ENCODE peak calls at places on chromosomes 11 and 22, in four cellular contexts. K, Z, E and T are unnamed samples.

GRCh38 chr22:31637375-31637937 is 24.6 kb downstream of the PISD start:
- DNase-seq in K (no peak), Z (no peak), E (no peak), T (no peak)

GRCh38 chr11:71384561-71384960 is 63.6 kb downstream of the DHCR7 start:
- DNase-seq in K (no peak), Z (no peak), E (no peak), T (no peak)

GRCh38 chr22:20567993-20568417 is 60.6 kb downstream of the MED15 start:
- DNase-seq in K (no peak), Z (no peak), E (peak), T (no peak)

GRCh38 chr11:61350803-61351202 is 10.9 kb downstream of the CYB561A3 start:
- DNase-seq in K (no peak), Z (no peak), E (no peak), T (no peak)

GRCh38 chr22:46710842-46711241 is 27.2 kb downstream of the CERK start:
- DNase-seq in K (no peak), Z (no peak), E (no peak), T (no peak)

GRCh38 chr11:30960387-30960992 is 374.3 kb upstream of the MPPED2 start:
- DNase-seq in K (no peak), Z (no peak), E (peak), T (peak)

GRCh38 chr11:40293655-40294342 is 1165.7 kb downstream of the LRRC4C start:
- DNase-seq in K (peak), Z (peak), E (peak), T (peak)

GRCh38 chr11:92154611-92155010 is 70.0 kb upstream of the FAT3 start:
- DNase-seq in K (no peak), Z (no peak), E (no peak), T (no peak)

GRCh38 chr11:706439-706956 is 467 bp downstream of the EPS8L2 start:
- DNase-seq in K (peak), Z (peak), E (peak), T (no peak)

GRCh38 chr22:42294034-42294985 is 23.9 kb upstream of the TCF20 start:
- DNase-seq in K (peak), Z (peak), E (peak), T (peak)

GRCh38 chr11:6129634-6130033 is 22.1 kb downstream of the OR56B4 start:
- DNase-seq in K (no peak), Z (no peak), E (no peak), T (no peak)

GRCh38 chr11:20530942-20531703 is 68.3 kb upstream of the SLC6A5 start:
- DNase-seq in K (no peak), Z (no peak), E (peak), T (no peak)

GRCh38 chr11:69689484-69690319 is 14.1 kb downstream of the FGF19 start:
- DNase-seq in K (no peak), Z (no peak), E (no peak), T (no peak)

GRCh38 chr11:76690736-76691135 is 20.2 kb upstream of the LRRC32 start:
- DNase-seq in K (no peak), Z (no peak), E (peak), T (no peak)

GRCh38 chr11:13885083-13885482 is 77.4 kb upstream of the SPON1 start:
- DNase-seq in K (no peak), Z (no peak), E (no peak), T (no peak)

GRCh38 chr11:62664405-62665074 is 470 bp downstream of the C11orf98 start:
- DNase-seq in K (peak), Z (no peak), E (no peak), T (no peak)

GRCh38 chr11:20077973-20078372 is 82.3 kb downstream of the DBX1 start:
- DNase-seq in K (no peak), Z (no peak), E (no peak), T (no peak)

GRCh38 chr22:41836551-41836950 is 3.6 kb downstream of the SREBF2 start:
- DNase-seq in K (no peak), Z (no peak), E (no peak), T (no peak)

GRCh38 chr11:21794306-21794705 is 398.6 kb upstream of the ANO5 start:
- DNase-seq in K (no peak), Z (no peak), E (no peak), T (no peak)

GRCh38 chr11:35237860-35238715 is 99.1 kb downstream of the CD44 start:
- DNase-seq in K (peak), Z (peak), E (no peak), T (peak)

GRCh38 chr11:33970984-33971466 is 79.1 kb upstream of the LMO2 start:
- DNase-seq in K (peak), Z (peak), E (peak), T (peak)

GRCh38 chr11:78418584-78419211 is 1.1 kb upstream of the GAB2 start:
- DNase-seq in K (no peak), Z (no peak), E (no peak), T (no peak)

GRCh38 chr22:44311855-44312170 is 938 bp downstream of the SHISAL1 start:
- DNase-seq in K (no peak), Z (no peak), E (peak), T (no peak)

GRCh38 chr22:19407649-19408606 is 23.6 kb downstream of the HIRA start:
- DNase-seq in K (no peak), Z (no peak), E (no peak), T (no peak)

GRCh38 chr22:46546466-46547178 is 9.2 kb upstream of the CELSR1 start:
- DNase-seq in K (no peak), Z (no peak), E (peak), T (no peak)

GRCh38 chr22:31346733-31347250 is 646 bp upstream of the PATZ1 start:
- DNase-seq in K (peak), Z (no peak), E (peak), T (peak)

GRCh38 chr22:41381329-41382097 is at the start of gene TEF:
- DNase-seq in K (peak), Z (peak), E (peak), T (peak)

GRCh38 chr11:112400615-112401014 is 140.0 kb upstream of the PLET1 start:
- DNase-seq in K (no peak), Z (no peak), E (no peak), T (no peak)

GRCh38 chr11:67615455-67616430 is 9.0 kb downstream of the NDUFV1 start:
- DNase-seq in K (peak), Z (peak), E (no peak), T (no peak)

GRCh38 chr22:44942979-44943700 is 66.7 kb downstream of the PHF21B start:
- DNase-seq in K (no peak), Z (no peak), E (no peak), T (no peak)

GRCh38 chr11:119402470-119402869 is 20.5 kb downstream of the THY1 start:
- DNase-seq in K (no peak), Z (no peak), E (no peak), T (no peak)

GRCh38 chr11:75563978-75564552 is 2.0 kb downstream of the SERPINH1 start:
- DNase-seq in K (peak), Z (peak), E (peak), T (peak)

GRCh38 chr11:124194696-124195418 is 11.7 kb downstream of the OR10D3 start:
- DNase-seq in K (peak), Z (peak), E (peak), T (peak)

GRCh38 chr22:22938672-22939536 is 51.3 kb downstream of the IGLL5 start:
- DNase-seq in K (no peak), Z (no peak), E (no peak), T (no peak)

GRCh38 chr11:16749666-16750065 is 11.2 kb downstream of the C11orf58 start:
- DNase-seq in K (no peak), Z (no peak), E (no peak), T (no peak)

GRCh38 chr22:19634576-19634975 is 79.7 kb upstream of the SEPTIN5 start:
- DNase-seq in K (no peak), Z (no peak), E (no peak), T (no peak)

GRCh38 chr11:45163956-45164575 is 17.6 kb downstream of the PRDM11 start:
- DNase-seq in K (no peak), Z (no peak), E (no peak), T (no peak)

GRCh38 chr11:108906826-108907225 is 242.0 kb downstream of the DDX10 start:
- DNase-seq in K (no peak), Z (no peak), E (no peak), T (no peak)

GRCh38 chr11:36376888-36377758 is 81.0 kb downstream of the PRR5L start:
- DNase-seq in K (peak), Z (peak), E (peak), T (peak)
- H2BK12ac ChIP-seq in K (no peak), Z (peak), E (peak), T (peak)

GRCh38 chr11:12684821-12685220 is 10.6 kb downstream of the TEAD1 start:
- DNase-seq in K (no peak), Z (no peak), E (no peak), T (no peak)

GRCh38 chr11:12687216-12687623 is 13.0 kb downstream of the TEAD1 start:
- DNase-seq in K (no peak), Z (no peak), E (no peak), T (no peak)

GRCh38 chr11:12685229-12685628 is 11.0 kb downstream of the TEAD1 start:
- DNase-seq in K (no peak), Z (no peak), E (no peak), T (no peak)

GRCh38 chr11:12687740-12688139 is 13.5 kb downstream of the TEAD1 start:
- DNase-seq in K (peak), Z (peak), E (no peak), T (no peak)

GRCh38 chr11:12686246-12687060 is 12.2 kb downstream of the TEAD1 start:
- DNase-seq in K (no peak), Z (no peak), E (no peak), T (no peak)
- H2BK12ac ChIP-seq in K (no peak), Z (no peak), E (no peak), T (no peak)

DNA sequence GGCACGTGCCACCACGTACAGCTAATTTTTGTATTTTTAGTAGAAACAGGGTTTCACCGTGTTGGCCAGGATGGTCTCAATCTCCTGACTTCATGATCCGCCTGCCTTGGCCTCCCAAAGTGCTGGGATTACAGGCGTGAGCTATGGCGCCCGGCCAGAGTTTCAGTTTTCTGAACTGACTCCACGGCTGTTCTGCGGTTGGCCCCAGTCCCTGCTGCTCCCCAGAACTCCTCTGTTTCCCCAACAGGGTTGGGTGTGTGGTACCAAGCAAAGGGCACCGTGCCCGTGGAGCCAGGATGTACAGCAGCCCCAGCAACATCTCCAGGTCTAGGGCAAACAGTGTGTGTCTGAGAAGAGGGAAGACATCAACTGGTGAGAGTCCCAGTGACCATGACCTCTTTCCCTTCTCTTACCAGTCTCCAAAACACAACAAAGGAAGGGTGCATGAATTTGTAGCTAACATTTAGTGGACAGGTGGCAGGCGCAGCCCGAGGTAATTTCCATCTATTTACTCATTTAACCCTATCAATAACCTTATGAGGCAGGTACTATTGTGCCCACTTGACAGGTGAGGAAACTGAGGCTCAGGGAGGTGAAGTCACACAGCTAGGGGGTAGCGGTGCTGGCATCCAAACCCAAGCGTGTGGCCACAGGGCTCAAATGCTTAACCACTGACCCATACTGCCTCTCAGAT is 57.0 kb upstream of the RBFOX2 start:
- DNase-seq in K (no peak), Z (no peak), E (no peak), T (no peak)
- H2BK12ac ChIP-seq in K (no peak), Z (peak), E (no peak), T (no peak)

GRCh38 chr11:73331138-73331916 is 23.3 kb downstream of the ARHGEF17 start:
- DNase-seq in K (peak), Z (peak), E (peak), T (peak)
- H2BK12ac ChIP-seq in K (peak), Z (no peak), E (peak), T (peak)

DNA sequence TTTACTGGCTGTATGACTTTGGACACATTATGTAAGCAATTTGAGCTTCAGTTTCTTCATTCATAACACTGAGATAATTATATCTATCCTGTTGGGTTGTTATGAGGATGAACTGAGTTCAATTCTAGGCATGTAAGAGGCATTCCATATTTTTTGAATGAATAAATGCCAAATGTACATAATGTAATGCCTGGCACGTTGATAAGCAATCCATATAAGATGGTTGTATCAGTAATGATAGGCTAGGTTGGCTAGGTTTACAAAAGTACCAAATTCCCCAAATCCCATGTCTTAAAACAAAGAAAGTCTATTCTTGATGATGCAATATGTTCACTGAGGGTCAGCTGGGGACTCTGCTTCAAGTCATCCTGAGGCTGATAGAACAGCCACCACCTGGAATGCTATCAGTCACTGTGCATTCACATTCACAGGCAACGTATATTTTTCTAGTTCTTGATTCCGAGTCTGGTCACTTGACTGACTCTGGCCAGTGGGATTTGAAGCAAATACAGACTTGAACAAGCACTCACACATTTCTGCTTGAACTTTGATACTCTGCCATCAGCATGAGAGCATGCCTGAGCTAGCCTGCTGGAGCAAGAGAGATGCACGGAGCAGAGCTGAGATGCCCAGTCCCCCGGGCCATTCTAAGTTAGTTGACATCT is 104.0 kb upstream of the TIMP3 start:
- DNase-seq in K (no peak), Z (no peak), E (no peak), T (no peak)
- H2BK12ac ChIP-seq in K (no peak), Z (no peak), E (no peak), T (no peak)

GRCh38 chr11:128305588-128305987 is 281.8 kb downstream of the ETS1 start:
- DNase-seq in K (no peak), Z (no peak), E (no peak), T (no peak)

GRCh38 chr11:128310005-128310404 is 277.4 kb downstream of the ETS1 start:
- DNase-seq in K (no peak), Z (no peak), E (peak), T (no peak)

GRCh38 chr11:128311742-128312719 is 275.3 kb downstream of the ETS1 start:
- DNase-seq in K (no peak), Z (no peak), E (no peak), T (no peak)

GRCh38 chr11:128310676-128311445 is 276.5 kb downstream of the ETS1 start:
- DNase-seq in K (no peak), Z (no peak), E (peak), T (no peak)

DNA sequence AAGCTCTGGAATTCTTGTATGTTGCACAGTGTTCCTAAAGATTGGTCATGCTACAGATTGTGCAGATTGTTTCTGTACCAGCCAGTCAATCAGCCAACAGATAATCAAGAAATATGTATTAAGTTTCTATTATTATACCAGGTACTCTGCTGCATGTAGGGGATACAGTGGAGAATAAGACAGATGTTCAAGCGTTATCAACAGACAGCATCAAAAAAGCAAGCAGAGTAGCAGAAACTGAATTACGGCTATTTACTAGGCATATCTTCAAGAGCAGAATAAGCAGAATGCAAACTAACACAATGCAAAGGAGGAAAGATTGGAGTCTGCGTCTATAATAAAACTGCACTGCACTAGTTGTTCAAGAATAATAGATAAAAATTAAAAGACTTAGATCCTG is 278.6 kb downstream of the ETS1 start:
- DNase-seq in K (no peak), Z (no peak), E (no peak), T (no peak)
- H2BK12ac ChIP-seq in K (no peak), Z (no peak), E (no peak), T (no peak)

GRCh38 chr11:65918211-65919150 is at the start of gene C11orf68:
- DNase-seq in K (no peak), Z (peak), E (no peak), T (no peak)
- H2BK12ac ChIP-seq in K (no peak), Z (no peak), E (peak), T (peak)